ENCODE peak calls at places on chromosomes 2 and 18, in nine cellular contexts. X is GM12865; O is fibroblast of the aortic adventitia; V is astrocyte; R is psoas muscle; U is GM06990; P is pancreas; G is CD8-positive, alpha-beta T cell; J is breast epithelium. F is an unnamed sample.
A peak's percentile ranks its signal among the peaks of the same experiment; 100 is the strongest.

GRCh38 chr2:234765315-234765714 is 186.5 kb upstream of the SH3BP4 start:
- DNase-seq in X (no peak), O (no peak), V (no peak), R (no peak), U (no peak), P (no peak), G (no peak), J (no peak), F (no peak)

GRCh38 chr2:79084495-79085135 is 3.2 kb downstream of the REG1B start:
- DNase-seq in X (no peak), O (no peak), V (no peak), R (no peak), U (no peak), P (no peak), G (no peak), J (no peak), F (no peak)

GRCh38 chr2:55200416-55200815 is 31.7 kb downstream of the CLHC1 start:
- DNase-seq in X (no peak), O (no peak), V (no peak), R (no peak), U (no peak), P (no peak), G (no peak), J (no peak), F (no peak)

GRCh38 chr18:67194886-67195285 is 321.6 kb downstream of the DSEL start:
- DNase-seq in X (no peak), O (no peak), V (no peak), R (no peak), U (no peak), P (no peak), G (no peak), J (no peak), F (no peak)

GRCh38 chr2:226464380-226464779 is 335.2 kb downstream of the IRS1 start:
- DNase-seq in X (no peak), O (no peak), V (no peak), R (no peak), U (no peak), P (no peak), G (no peak), J (no peak), F (no peak)

GRCh38 chr18:56799756-56800155 is 148.6 kb downstream of the WDR7 start:
- DNase-seq in X (no peak), O (peak; percentile 12), V (peak; percentile 44), R (no peak), U (no peak), P (no peak), G (no peak), J (no peak), F (peak; percentile 5)

GRCh38 chr2:198883604-198884003 is 574.1 kb downstream of the SATB2 start:
- DNase-seq in X (no peak), O (no peak), V (peak; percentile 14), R (no peak), U (no peak), P (no peak), G (no peak), J (no peak), F (peak; percentile 62)

GRCh38 chr18:13390196-13390595 is 171.6 kb downstream of the LDLRAD4 start:
- DNase-seq in X (no peak), O (no peak), V (no peak), R (no peak), U (no peak), P (no peak), G (no peak), J (no peak), F (no peak)

GRCh38 chr2:170344663-170345099 is 166.7 kb downstream of the MYO3B start:
- DNase-seq in X (no peak), O (no peak), V (no peak), R (no peak), U (no peak), P (no peak), G (no peak), J (no peak), F (no peak)

GRCh38 chr2:20925265-20925889 is 102.5 kb upstream of the LDAH start:
- DNase-seq in X (no peak), O (no peak), V (no peak), R (no peak), U (no peak), P (no peak), G (no peak), J (no peak), F (no peak)

GRCh38 chr2:142944264-142944663 is 66.8 kb downstream of the KYNU start:
- DNase-seq in X (no peak), O (peak; percentile 7), V (peak; percentile 47), R (no peak), U (no peak), P (no peak), G (no peak), J (no peak), F (peak; percentile 18)

GRCh38 chr2:118604346-118604745 is 243.1 kb downstream of the EN1 start:
- DNase-seq in X (no peak), O (no peak), V (no peak), R (no peak), U (no peak), P (no peak), G (no peak), J (no peak), F (no peak)

GRCh38 chr2:73870084-73870483 is 22.7 kb upstream of the ACTG2 start:
- DNase-seq in X (no peak), O (peak; percentile 98), V (peak; percentile 96), R (no peak), U (no peak), P (no peak), G (no peak), J (no peak), F (peak; percentile 80)

GRCh38 chr18:49745051-49746014 is 68.0 kb downstream of the ACAA2 start:
- DNase-seq in X (no peak), O (no peak), V (no peak), R (no peak), U (no peak), P (no peak), G (no peak), J (no peak), F (peak; percentile 8)

GRCh38 chr2:40844353-40845277 is 392.7 kb upstream of the SLC8A1 start:
- DNase-seq in X (peak; percentile 14), O (no peak), V (no peak), R (no peak), U (no peak), P (no peak), G (no peak), J (no peak), F (no peak)
- TF ChIP-seq CTCF in X (peak; percentile 1), O (no peak), V (no peak), R (no peak), U (peak; percentile 23), P (no peak), G (no peak), J (no peak), F (peak; percentile 3)

DNA sequence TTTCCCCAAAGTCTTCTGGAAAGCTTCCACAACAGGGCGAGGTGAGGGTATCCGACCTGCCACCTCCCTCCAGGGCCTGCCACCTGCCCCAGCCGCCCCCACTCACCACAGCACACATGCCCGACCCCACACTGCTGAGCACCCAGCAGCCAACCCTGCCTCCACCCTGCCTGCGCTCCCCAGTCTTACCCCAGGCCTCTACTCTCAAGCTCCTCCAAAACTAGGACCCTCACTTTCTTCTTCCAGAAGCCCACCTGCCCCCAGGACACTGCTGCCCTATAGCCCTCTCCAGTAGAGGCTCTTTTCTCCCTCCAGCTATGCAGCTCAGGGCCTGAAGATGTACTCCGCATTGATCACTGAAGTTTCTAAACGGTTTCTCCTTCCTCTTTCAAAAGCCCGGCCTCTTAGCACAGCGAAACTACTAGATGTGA is 128.9 kb upstream of the SLC1A4 start:
- DNase-seq in X (peak; percentile 65), O (no peak), V (no peak), R (peak; percentile 57), U (peak; percentile 64), P (no peak), G (no peak), J (no peak), F (no peak)
- H3K4me3 ChIP-seq in X (peak overlapping the region; percentile 55), O (no peak overlapping the region), V (no peak overlapping the region), R (peak overlapping the region; percentile 65), U (peak overlapping the region; percentile 58), P (no peak overlapping the region), G (peak overlapping the region; percentile 8), J (no peak overlapping the region), F (peak overlapping the region; percentile 29)

GRCh38 chr2:26462511-26463251 is 15.2 kb downstream of the OTOF start:
- DNase-seq in X (no peak), O (peak; percentile 63), V (peak; percentile 65), R (peak; percentile 80), U (no peak), P (peak; percentile 76), G (no peak), J (peak; percentile 39), F (peak; percentile 59)
- TF ChIP-seq CTCF in X (peak; percentile 46), O (peak; percentile 63), V (peak; percentile 71), R (peak; percentile 52), U (peak; percentile 59), P (peak; percentile 50), G (no peak), J (no peak), F (peak; percentile 60)

GRCh38 chr2:228747478-228747877 is 523.6 kb downstream of the PID1 start:
- DNase-seq in X (no peak), O (no peak), V (no peak), R (no peak), U (no peak), P (no peak), G (no peak), J (no peak), F (no peak)
- H3K4me3 ChIP-seq in X (no peak overlapping the region), O (no peak overlapping the region), V (no peak overlapping the region), R (no peak overlapping the region), U (no peak overlapping the region), P (no peak overlapping the region), G (no peak overlapping the region), J (no peak overlapping the region), F (no peak overlapping the region)

GRCh38 chr2:27520316-27520715 is 23.7 kb downstream of the GCKR start:
- DNase-seq in X (no peak), O (no peak), V (no peak), R (no peak), U (no peak), P (no peak), G (no peak), J (no peak), F (no peak)

GRCh38 chr2:27518782-27519113 is 22.1 kb downstream of the GCKR start:
- DNase-seq in X (no peak), O (no peak), V (no peak), R (no peak), U (no peak), P (no peak), G (no peak), J (no peak), F (no peak)

GRCh38 chr2:27522400-27522945 is 25.8 kb downstream of the GCKR start:
- DNase-seq in X (no peak), O (no peak), V (no peak), R (no peak), U (no peak), P (no peak), G (no peak), J (no peak), F (no peak)

DNA sequence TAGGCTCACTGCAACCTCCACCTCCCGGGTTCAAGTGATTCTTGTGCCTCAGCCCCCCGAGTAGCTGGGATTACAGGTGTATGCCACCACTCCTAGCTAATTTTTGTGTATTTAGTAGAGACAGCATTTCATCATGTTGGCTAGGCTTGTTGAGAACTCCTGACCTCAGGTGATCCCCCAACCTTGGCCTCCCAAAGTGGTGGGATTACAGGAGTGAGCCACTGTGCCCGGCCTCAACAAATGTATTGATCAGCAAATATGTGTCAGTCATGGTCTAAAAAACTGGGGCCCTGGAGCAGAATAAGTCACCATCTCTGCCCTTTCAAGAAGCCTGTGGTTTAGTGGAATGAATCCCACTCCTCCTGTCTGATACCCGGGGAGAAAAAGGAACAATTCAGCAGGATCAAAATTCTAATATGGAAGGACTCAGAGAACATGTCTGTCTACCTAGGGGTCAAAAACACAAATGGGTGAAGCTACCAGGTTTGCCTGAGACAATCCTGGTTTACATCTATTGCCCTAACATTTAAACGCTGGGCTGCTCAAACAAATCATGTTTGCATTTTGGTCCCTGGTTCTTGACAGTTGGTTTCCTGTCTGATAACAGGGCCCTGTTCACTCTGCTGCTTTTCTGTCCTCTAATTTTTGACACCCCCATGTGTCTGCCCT is 21.6 kb downstream of the GCKR start:
- DNase-seq in X (no peak), O (no peak), V (no peak), R (no peak), U (no peak), P (no peak), G (no peak), J (no peak), F (no peak)
- TF ChIP-seq CTCF in X (no peak), O (no peak), V (no peak), R (no peak), U (no peak), P (no peak), G (no peak), J (no peak), F (no peak)

F was measured in AG10803.